ENCODE peak calls at places on chromosomes 6 and 20, in six cellular contexts. B, V, U, N, C and F are unnamed samples. For H3K27me3, the result is how much of the 10 kb centered on the place peaks cover.

GRCh38 chr6:109373762-109374161 is 8.5 kb downstream of the CD164 start:
- DNase-seq in C (peak), B (no peak), N (no peak), V (no peak), U (no peak), F (no peak)

GRCh38 chr6:169132361-169132895 is 121.2 kb downstream of the THBS2 start:
- DNase-seq in N (no peak), B (no peak), C (no peak), U (no peak), V (no peak), F (no peak)

GRCh38 chr20:45506927-45507820 is 8.2 kb downstream of the SPINT3 start:
- DNase-seq in U (no peak), N (no peak), V (no peak), B (no peak), C (peak), F (no peak)

GRCh38 chr6:47440722-47441121 is 36.9 kb upstream of the CD2AP start:
- DNase-seq in C (peak), U (no peak), B (no peak), V (no peak), N (no peak), F (no peak)

GRCh38 chr20:46260480-46260879 is 47.8 kb downstream of the CDH22 start:
- DNase-seq in N (no peak), U (no peak), B (no peak), V (peak), C (no peak), F (no peak)

GRCh38 chr20:46752639-46753235 is 43.3 kb downstream of the SLC2A10 start:
- DNase-seq in V (peak), N (peak), U (peak), B (peak), C (no peak), F (peak)

GRCh38 chr6:32954983-32955802 is 2.3 kb upstream of the HLA-DMA start:
- DNase-seq in C (no peak), B (peak), V (no peak), U (peak), N (no peak), F (no peak)

GRCh38 chr6:35309611-35310264 is 12.1 kb downstream of the DEF6 start:
- DNase-seq in U (peak), C (no peak), B (no peak), N (no peak), V (no peak), F (no peak)

GRCh38 chr6:31010393-31011060 is at the start of gene MUC22:
- DNase-seq in B (no peak), N (no peak), C (no peak), U (no peak), V (no peak), F (no peak)

GRCh38 chr6:160300076-160300695 is 41.6 kb upstream of the SLC22A2 start:
- DNase-seq in U (no peak), N (no peak), V (no peak), B (no peak), C (no peak), F (no peak)

GRCh38 chr6:91462236-91462635 is 875.4 kb upstream of the MAP3K7 start:
- DNase-seq in N (no peak), B (no peak), V (no peak), U (no peak), C (no peak), F (no peak)

GRCh38 chr6:138104618-138105213 is 2.5 kb downstream of the PERP start:
- DNase-seq in B (no peak), N (no peak), U (no peak), C (no peak), V (no peak), F (no peak)

GRCh38 chr6:144158133-144158532 is 7.8 kb downstream of the STX11 start:
- DNase-seq in U (peak), C (no peak), N (no peak), B (peak), V (no peak), F (no peak)

GRCh38 chr6:87340230-87340629 is 4.4 kb upstream of the C6orf163 start:
- DNase-seq in C (no peak), U (no peak), V (no peak), B (no peak), N (no peak), F (no peak)

GRCh38 chr6:168232528-168232927 is 87.0 kb downstream of the DACT2 start:
- DNase-seq in C (no peak), V (no peak), U (no peak), N (no peak), B (no peak), F (no peak)

GRCh38 chr6:129150476-129150875 is 267.5 kb downstream of the LAMA2 start:
- DNase-seq in C (no peak), V (no peak), B (no peak), N (no peak), U (no peak), F (no peak)

GRCh38 chr6:150144294-150144868 is 1.5 kb downstream of the PPP1R14C start:
- DNase-seq in U (no peak), N (no peak), V (no peak), B (no peak), C (no peak), F (no peak)
- H3K27me3 ChIP-seq in U (half or more), N (under half), V (under half), B (under half), C (under half), F (half or more)

DNA sequence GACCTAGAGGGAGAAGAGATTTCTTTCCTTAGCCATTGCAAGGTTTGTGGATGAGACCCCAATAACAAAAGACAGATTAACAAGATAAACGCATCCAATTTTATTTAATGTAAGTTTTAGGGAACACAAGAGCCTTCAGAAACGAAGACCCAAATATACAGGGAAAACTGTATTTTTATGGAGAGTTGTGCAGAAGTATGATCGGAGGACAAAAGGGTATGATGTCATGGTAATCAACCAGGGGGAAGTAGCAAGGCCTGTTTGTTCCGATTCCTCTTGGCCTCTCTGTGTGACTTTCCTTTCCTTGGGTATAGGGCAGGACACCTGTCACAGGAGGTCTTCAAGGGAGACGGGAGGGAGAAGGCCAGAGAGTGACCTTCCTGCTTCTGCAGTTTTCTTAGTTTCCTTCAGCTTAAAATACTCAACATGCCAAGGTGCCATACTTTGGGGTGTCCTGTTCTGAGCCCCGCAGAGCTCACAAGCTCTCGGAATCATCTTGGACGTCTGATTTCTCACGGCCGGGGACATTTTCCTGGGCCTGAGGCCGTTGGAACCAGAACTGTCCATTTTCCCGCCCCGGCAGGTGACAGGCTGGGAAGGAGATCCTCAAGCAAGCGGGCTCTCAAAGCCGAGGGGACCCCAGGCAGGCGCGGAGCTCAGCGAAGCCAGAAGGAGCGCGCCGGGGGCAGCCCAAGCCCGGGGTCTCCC is 21.7 kb downstream of the TMC2 start:
- DNase-seq in C (no peak), U (no peak), V (no peak), N (no peak), B (no peak), F (no peak)
- H3K27me3 ChIP-seq in C (under half), U (half or more), V (under half), N (under half), B (under half), F (under half)

GRCh38 chr20:64133951-64134407 is 26.6 kb upstream of the NPBWR2 start:
- DNase-seq in B (no peak), V (peak), N (no peak), U (peak), C (no peak), F (no peak)
- H3K27me3 ChIP-seq in B (under half), V (under half), N (under half), U (under half), C (under half), F (under half)

GRCh38 chr20:60341062-60341461 is 382.8 kb downstream of the CDH26 start:
- DNase-seq in V (no peak), C (no peak), N (no peak), B (no peak), U (no peak), F (no peak)
- H3K27me3 ChIP-seq in V (under half), C (under half), N (under half), B (under half), U (under half), F (under half)

GRCh38 chr20:59150821-59151251 is 12.8 kb upstream of the ZNF831 start:
- DNase-seq in N (no peak), B (no peak), V (no peak), U (no peak), C (no peak), F (no peak)
- H3K27me3 ChIP-seq in N (under half), B (under half), V (under half), U (under half), C (under half), F (under half)

GRCh38 chr6:165723326-165723725 is 60.3 kb upstream of the PDE10A start:
- DNase-seq in B (no peak), C (no peak), U (no peak), V (no peak), N (no peak), F (no peak)
- H3K27me3 ChIP-seq in B (under half), C (under half), U (under half), V (under half), N (under half), F (under half)

DNA sequence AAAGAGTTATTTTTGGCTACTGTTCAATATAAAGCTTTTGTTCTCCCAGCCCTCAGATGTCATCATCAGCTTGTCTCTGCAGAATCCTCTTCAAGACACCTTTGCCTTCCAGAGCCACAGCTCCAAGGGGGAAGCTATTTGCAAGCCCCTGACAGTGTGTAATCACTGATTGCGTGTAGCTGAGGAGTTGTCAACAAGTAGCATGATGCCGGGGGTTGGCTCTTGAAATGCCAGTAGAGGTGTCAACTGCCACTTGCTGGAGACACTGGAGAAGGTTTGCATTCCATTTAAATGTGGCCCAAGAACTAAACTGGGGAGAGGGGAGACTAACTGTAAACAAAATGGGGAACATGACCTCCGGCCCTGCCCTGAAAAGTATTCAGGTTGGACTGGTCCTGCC is 44.3 kb upstream of the PDYN start:
- DNase-seq in C (no peak), U (peak), B (no peak), N (no peak), V (no peak), F (no peak)
- H3K27me3 ChIP-seq in C (under half), U (under half), B (under half), N (under half), V (under half), F (under half)

DNA sequence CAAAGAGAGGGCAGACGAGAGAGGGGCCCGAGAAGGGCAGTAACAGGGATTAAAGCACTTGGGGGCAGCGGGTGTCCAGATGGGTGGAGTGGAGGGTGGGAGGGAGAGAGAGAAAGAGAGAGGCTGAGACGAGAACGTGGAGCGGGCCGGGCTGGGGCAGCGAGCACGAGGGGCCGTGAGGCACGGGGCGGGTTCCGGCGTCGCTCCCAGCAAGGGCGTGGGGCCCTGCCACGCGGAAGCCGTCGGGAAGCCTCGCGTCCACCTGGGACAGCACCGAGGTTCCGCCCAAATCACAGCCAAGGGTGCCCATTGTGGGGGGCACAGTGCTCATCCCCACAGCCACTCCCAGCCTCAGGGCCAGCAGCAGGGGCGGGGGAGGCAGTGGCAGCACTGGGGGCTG is 49.8 kb downstream of the KCNQ2 start:
- DNase-seq in V (no peak), B (no peak), C (no peak), U (no peak), N (no peak), F (no peak)
- H3K27me3 ChIP-seq in V (under half), B (under half), C (under half), U (under half), N (under half), F (under half)

DNA sequence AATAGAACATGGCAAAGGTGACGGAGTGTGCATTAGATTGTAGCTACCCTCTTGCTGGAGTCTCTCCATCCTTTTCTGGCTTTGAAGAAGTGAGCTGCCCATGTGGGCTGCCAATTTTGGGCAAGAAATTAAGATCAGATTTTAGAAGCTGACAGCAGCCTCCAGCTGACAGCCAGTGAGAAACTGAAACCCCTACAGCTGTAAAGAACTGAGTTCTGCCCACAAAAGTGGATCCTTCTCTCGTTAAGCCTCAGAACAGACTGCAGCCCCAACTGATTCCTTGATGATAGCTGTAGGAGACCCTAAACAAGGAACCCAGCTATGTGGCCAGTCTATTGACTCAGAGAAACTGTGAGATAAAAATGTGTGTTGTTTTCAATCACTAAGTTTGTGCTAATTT is 134.1 kb downstream of the CD109 start:
- DNase-seq in B (no peak), C (no peak), N (no peak), U (no peak), V (no peak), F (no peak)
- H3K27me3 ChIP-seq in B (under half), C (under half), N (under half), U (under half), V (under half), F (under half)